ENCODE peak calls at places on chromosomes 16 and 17, in seven cellular contexts. A is NCI-H1417 treated with DMSO at 0.1 percent for 48 hours; S is AG10803; M is cardiac muscle cell; C is endothelial cell; G is skeletal muscle cell; N is activated CD4-positive, alpha-beta T cell treated with anti-CD3 and anti-CD28 coated beads, Interleukin-2, amount 10 ng/mL, durations not matched to agents 7 days and 5 days. E is an unnamed sample.

GRCh38 chr16:14497245-14498082 is 132.6 kb downstream of the PARN start:
- DNase-seq in A (no peak), S (no peak), M (no peak), C (no peak), G (no peak), N (no peak), E (no peak)

GRCh38 chr17:41334899-41335298 is 15.7 kb downstream of the KRT33A start:
- DNase-seq in A (no peak), S (no peak), M (no peak), C (no peak), G (no peak), N (no peak), E (no peak)

GRCh38 chr17:78179372-78179771 is 7.5 kb downstream of the TK1 start:
- DNase-seq in A (no peak), S (peak; percentile 58), M (no peak), C (no peak), G (no peak), N (no peak), E (no peak)

GRCh38 chr17:62895650-62896301 is 70.3 kb upstream of the TANC2 start:
- DNase-seq in A (no peak), S (no peak), M (no peak), C (no peak), G (no peak), N (no peak), E (no peak)

GRCh38 chr17:64277831-64278562 is 14.9 kb upstream of the TEX2 start:
- DNase-seq in A (no peak), S (peak; percentile 68), M (no peak), C (no peak), G (no peak), N (no peak), E (no peak)

GRCh38 chr16:77784441-77785356 is 3.7 kb upstream of the VAT1L start:
- DNase-seq in A (no peak), S (no peak), M (no peak), C (no peak), G (no peak), N (no peak), E (no peak)

GRCh38 chr17:68840073-68840472 is 115.1 kb downstream of the ABCA8 start:
- DNase-seq in A (no peak), S (peak; percentile 21), M (no peak), C (no peak), G (no peak), N (no peak), E (no peak)

GRCh38 chr16:10741844-10742243 is 1.8 kb upstream of the NUBP1 start:
- DNase-seq in A (no peak), S (peak; percentile 31), M (no peak), C (no peak), G (no peak), N (no peak), E (no peak)

GRCh38 chr16:72426416-72426815 is 254.5 kb upstream of the PMFBP1 start:
- DNase-seq in A (no peak), S (no peak), M (no peak), C (no peak), G (no peak), N (no peak), E (no peak)

GRCh38 chr16:88993006-88993787 is 16.2 kb upstream of the CBFA2T3 start:
- DNase-seq in A (no peak), S (no peak), M (no peak), C (no peak), G (no peak), N (no peak), E (no peak)

GRCh38 chr17:68238894-68239293 is 8.9 kb upstream of the AMZ2 start:
- DNase-seq in A (no peak), S (no peak), M (no peak), C (no peak), G (no peak), N (peak; percentile 58), E (no peak)

GRCh38 chr17:75540923-75541503 is 15.5 kb downstream of the LLGL2 start:
- DNase-seq in A (no peak), S (no peak), M (no peak), C (no peak), G (no peak), N (no peak), E (no peak)

GRCh38 chr17:76716146-76716833 is 5.5 kb upstream of the MXRA7 start:
- DNase-seq in A (no peak), S (peak; percentile 100), M (no peak), C (no peak), G (peak; percentile 99), N (peak; percentile 67), E (no peak)

GRCh38 chr17:43215341-43215740 is 3.7 kb downstream of the TMEM106A start:
- DNase-seq in A (no peak), S (no peak), M (no peak), C (no peak), G (no peak), N (no peak), E (no peak)

GRCh38 chr16:12543700-12544476 is 259.8 kb downstream of the CPPED1 start:
- DNase-seq in A (no peak), S (no peak), M (no peak), C (no peak), G (no peak), N (no peak), E (no peak)

GRCh38 chr16:89290887-89291286 is 73.4 kb downstream of the ZNF778 start:
- DNase-seq in A (no peak), S (no peak), M (no peak), C (no peak), G (no peak), N (no peak), E (no peak)

GRCh38 chr16:58948244-58948643 is 214.1 kb upstream of the GOT2 start:
- DNase-seq in A (no peak), S (no peak), M (no peak), C (no peak), G (no peak), N (no peak), E (no peak)

GRCh38 chr16:50594332-50595260 is 46.4 kb downstream of the NKD1 start:
- DNase-seq in A (no peak), S (no peak), M (no peak), C (no peak), G (no peak), N (no peak), E (no peak)

GRCh38 chr17:76240461-76241204 is at the start of gene RNF157:
- DNase-seq in A (no peak), S (no peak), M (peak; percentile 88), C (peak; percentile 65), G (no peak), N (peak; percentile 68), E (no peak)

GRCh38 chr17:3843935-3844516 is 2.0 kb downstream of the NCBP3 start:
- DNase-seq in A (no peak), S (peak; percentile 24), M (peak; percentile 47), C (peak; percentile 52), G (no peak), N (peak; percentile 65), E (peak; percentile 38)

GRCh38 chr17:65324574-65324973 is 187.4 kb downstream of the RGS9 start:
- DNase-seq in A (no peak), S (no peak), M (no peak), C (no peak), G (no peak), N (no peak), E (no peak)

GRCh38 chr17:78884148-78884870 is 18.7 kb downstream of the CEP295NL start:
- DNase-seq in A (no peak), S (no peak), M (no peak), C (no peak), G (no peak), N (no peak), E (no peak)

GRCh38 chr16:51151435-51151950 is 423 bp upstream of the SALL1 start:
- DNase-seq in A (no peak), S (peak; percentile 87), M (peak; percentile 96), C (peak; percentile 86), G (peak; percentile 60), N (no peak), E (peak; percentile 17)

E was measured in NCI-H460.